ENCODE peak calls at places on chromosome 10, in nine cellular contexts. One of them, this sample, is unnamed.

GRCh38 chr10:1183033-1183396 is 126.8 kb downstream of the WDR37 start:
- DNase-seq in transverse colon: no peak
- DNase-seq in Peyer's patch: peak; percentile 27
- DNase-seq in fibroblast of pulmonary artery: no peak
- DNase-seq in fibroblast of lung: no peak
- DNase-seq in astrocyte of the spinal cord: no peak
- DNase-seq in HFF-Myc: no peak
- DNase-seq in GM12865: no peak
- DNase-seq in psoas muscle: no peak
- DNase-seq in this sample: no peak

GRCh38 chr10:77770081-77770867 is 132.7 kb upstream of the KCNMA1 start:
- DNase-seq in transverse colon: no peak
- DNase-seq in Peyer's patch: no peak
- DNase-seq in fibroblast of pulmonary artery: no peak
- DNase-seq in fibroblast of lung: no peak
- DNase-seq in astrocyte of the spinal cord: no peak
- DNase-seq in HFF-Myc: no peak
- DNase-seq in GM12865: no peak
- DNase-seq in psoas muscle: no peak
- DNase-seq in this sample: no peak

GRCh38 chr10:130511801-130512200 is 375.6 kb downstream of the GLRX3 start:
- DNase-seq in transverse colon: no peak
- DNase-seq in Peyer's patch: no peak
- DNase-seq in fibroblast of pulmonary artery: no peak
- DNase-seq in fibroblast of lung: no peak
- DNase-seq in astrocyte of the spinal cord: no peak
- DNase-seq in HFF-Myc: no peak
- DNase-seq in GM12865: no peak
- DNase-seq in psoas muscle: no peak
- DNase-seq in this sample: no peak

GRCh38 chr10:53453196-53453595 is 680.6 kb upstream of the MBL2 start:
- DNase-seq in transverse colon: no peak
- DNase-seq in Peyer's patch: no peak
- DNase-seq in fibroblast of pulmonary artery: no peak
- DNase-seq in fibroblast of lung: no peak
- DNase-seq in astrocyte of the spinal cord: no peak
- DNase-seq in HFF-Myc: no peak
- DNase-seq in GM12865: no peak
- DNase-seq in psoas muscle: no peak
- DNase-seq in this sample: no peak

GRCh38 chr10:103487396-103487708 is 6.2 kb upstream of the NEURL1 start:
- DNase-seq in transverse colon: no peak
- DNase-seq in Peyer's patch: no peak
- DNase-seq in fibroblast of pulmonary artery: no peak
- DNase-seq in fibroblast of lung: no peak
- DNase-seq in astrocyte of the spinal cord: no peak
- DNase-seq in HFF-Myc: no peak
- DNase-seq in GM12865: no peak
- DNase-seq in psoas muscle: no peak
- DNase-seq in this sample: no peak

GRCh38 chr10:83603708-83604107 is 535.6 kb upstream of the GHITM start:
- DNase-seq in transverse colon: no peak
- DNase-seq in Peyer's patch: no peak
- DNase-seq in fibroblast of pulmonary artery: peak; percentile 80
- DNase-seq in fibroblast of lung: peak; percentile 2
- DNase-seq in astrocyte of the spinal cord: peak; percentile 56
- DNase-seq in HFF-Myc: no peak
- DNase-seq in GM12865: peak; percentile 79
- DNase-seq in psoas muscle: no peak
- DNase-seq in this sample: no peak

GRCh38 chr10:18608581-18608980 is 42.8 kb downstream of the NSUN6 start:
- DNase-seq in transverse colon: no peak
- DNase-seq in Peyer's patch: no peak
- DNase-seq in fibroblast of pulmonary artery: no peak
- DNase-seq in fibroblast of lung: no peak
- DNase-seq in astrocyte of the spinal cord: no peak
- DNase-seq in HFF-Myc: no peak
- DNase-seq in GM12865: no peak
- DNase-seq in psoas muscle: no peak
- DNase-seq in this sample: no peak

GRCh38 chr10:77383861-77384553 is 253.6 kb downstream of the KCNMA1 start:
- DNase-seq in transverse colon: no peak
- DNase-seq in Peyer's patch: no peak
- DNase-seq in fibroblast of pulmonary artery: no peak
- DNase-seq in fibroblast of lung: no peak
- DNase-seq in astrocyte of the spinal cord: peak; percentile 62
- DNase-seq in HFF-Myc: no peak
- DNase-seq in GM12865: no peak
- DNase-seq in psoas muscle: no peak
- DNase-seq in this sample: no peak

GRCh38 chr10:3948843-3949242 is 163.8 kb upstream of the KLF6 start:
- DNase-seq in transverse colon: peak; percentile 63
- DNase-seq in Peyer's patch: no peak
- DNase-seq in fibroblast of pulmonary artery: peak; percentile 82
- DNase-seq in fibroblast of lung: peak; percentile 80
- DNase-seq in astrocyte of the spinal cord: peak; percentile 86
- DNase-seq in HFF-Myc: no peak
- DNase-seq in GM12865: no peak
- DNase-seq in psoas muscle: peak; percentile 21
- DNase-seq in this sample: no peak

GRCh38 chr10:86969421-86970041 is 1.2 kb downstream of the ADIRF start:
- DNase-seq in transverse colon: no peak
- DNase-seq in Peyer's patch: no peak
- DNase-seq in fibroblast of pulmonary artery: no peak
- DNase-seq in fibroblast of lung: peak; percentile 57
- DNase-seq in astrocyte of the spinal cord: peak; percentile 29
- DNase-seq in HFF-Myc: no peak
- DNase-seq in GM12865: no peak
- DNase-seq in psoas muscle: peak; percentile 38
- DNase-seq in this sample: no peak

GRCh38 chr10:110802090-110802489 is 69.6 kb upstream of the PDCD4 start:
- DNase-seq in transverse colon: no peak
- DNase-seq in Peyer's patch: no peak
- DNase-seq in fibroblast of pulmonary artery: peak; percentile 70
- DNase-seq in fibroblast of lung: peak; percentile 67
- DNase-seq in astrocyte of the spinal cord: peak; percentile 64
- DNase-seq in HFF-Myc: peak; percentile 51
- DNase-seq in GM12865: no peak
- DNase-seq in psoas muscle: no peak
- DNase-seq in this sample: peak; percentile 65

GRCh38 chr10:48763403-48763802 is 78.7 kb downstream of the WDFY4 start:
- DNase-seq in transverse colon: no peak
- DNase-seq in Peyer's patch: no peak
- DNase-seq in fibroblast of pulmonary artery: no peak
- DNase-seq in fibroblast of lung: no peak
- DNase-seq in astrocyte of the spinal cord: no peak
- DNase-seq in HFF-Myc: no peak
- DNase-seq in GM12865: no peak
- DNase-seq in psoas muscle: no peak
- DNase-seq in this sample: no peak

GRCh38 chr10:127990846-127991542 is 84.1 kb downstream of the PTPRE start:
- DNase-seq in transverse colon: no peak
- DNase-seq in Peyer's patch: no peak
- DNase-seq in fibroblast of pulmonary artery: peak; percentile 88
- DNase-seq in fibroblast of lung: peak; percentile 68
- DNase-seq in astrocyte of the spinal cord: peak; percentile 94
- DNase-seq in HFF-Myc: peak; percentile 29
- DNase-seq in GM12865: no peak
- DNase-seq in psoas muscle: no peak
- DNase-seq in this sample: peak; percentile 99
- TF ChIP-seq CTCF in transverse colon: no peak
- TF ChIP-seq CTCF in Peyer's patch: no peak
- TF ChIP-seq CTCF in fibroblast of pulmonary artery: no peak
- TF ChIP-seq CTCF in fibroblast of lung: no peak
- TF ChIP-seq CTCF in astrocyte of the spinal cord: no peak
- TF ChIP-seq CTCF in HFF-Myc: no peak
- TF ChIP-seq CTCF in GM12865: no peak
- TF ChIP-seq CTCF in psoas muscle: no peak
- TF ChIP-seq CTCF in this sample: no peak

GRCh38 chr10:113133497-113133896 is 183.4 kb downstream of the TCF7L2 start:
- DNase-seq in transverse colon: no peak
- DNase-seq in Peyer's patch: no peak
- DNase-seq in fibroblast of pulmonary artery: peak; percentile 65
- DNase-seq in fibroblast of lung: peak; percentile 61
- DNase-seq in astrocyte of the spinal cord: peak; percentile 56
- DNase-seq in HFF-Myc: no peak
- DNase-seq in GM12865: no peak
- DNase-seq in psoas muscle: no peak
- DNase-seq in this sample: no peak
- H3K4me3 ChIP-seq in transverse colon: no peak overlapping the region
- H3K4me3 ChIP-seq in Peyer's patch: no peak overlapping the region
- H3K4me3 ChIP-seq in fibroblast of pulmonary artery: no peak overlapping the region
- H3K4me3 ChIP-seq in fibroblast of lung: no peak overlapping the region
- H3K4me3 ChIP-seq in astrocyte of the spinal cord: no peak overlapping the region
- H3K4me3 ChIP-seq in HFF-Myc: no peak overlapping the region
- H3K4me3 ChIP-seq in GM12865: no peak overlapping the region
- H3K4me3 ChIP-seq in psoas muscle: no peak overlapping the region
- H3K4me3 ChIP-seq in this sample: no peak overlapping the region

GRCh38 chr10:118340486-118340885 is 1.6 kb downstream of the FAM204A start:
- DNase-seq in transverse colon: no peak
- DNase-seq in Peyer's patch: no peak
- DNase-seq in fibroblast of pulmonary artery: no peak
- DNase-seq in fibroblast of lung: no peak
- DNase-seq in astrocyte of the spinal cord: no peak
- DNase-seq in HFF-Myc: no peak
- DNase-seq in GM12865: peak; percentile 8
- DNase-seq in psoas muscle: no peak
- DNase-seq in this sample: no peak
- TF ChIP-seq CTCF in transverse colon: no peak
- TF ChIP-seq CTCF in Peyer's patch: no peak
- TF ChIP-seq CTCF in fibroblast of pulmonary artery: no peak
- TF ChIP-seq CTCF in fibroblast of lung: no peak
- TF ChIP-seq CTCF in astrocyte of the spinal cord: no peak
- TF ChIP-seq CTCF in HFF-Myc: no peak
- TF ChIP-seq CTCF in GM12865: no peak
- TF ChIP-seq CTCF in psoas muscle: no peak
- TF ChIP-seq CTCF in this sample: no peak

GRCh38 chr10:6580279-6581029 is 378 bp upstream of the PRKCQ start:
- DNase-seq in transverse colon: peak; percentile 79
- DNase-seq in Peyer's patch: peak; percentile 86
- DNase-seq in fibroblast of pulmonary artery: peak; percentile 66
- DNase-seq in fibroblast of lung: peak; percentile 64
- DNase-seq in astrocyte of the spinal cord: peak; percentile 49
- DNase-seq in HFF-Myc: no peak
- DNase-seq in GM12865: peak; percentile 68
- DNase-seq in psoas muscle: peak; percentile 83
- DNase-seq in this sample: no peak

GRCh38 chr10:6576326-6576725 is 3.8 kb downstream of the PRKCQ start:
- DNase-seq in transverse colon: no peak
- DNase-seq in Peyer's patch: no peak
- DNase-seq in fibroblast of pulmonary artery: no peak
- DNase-seq in fibroblast of lung: no peak
- DNase-seq in astrocyte of the spinal cord: no peak
- DNase-seq in HFF-Myc: no peak
- DNase-seq in GM12865: no peak
- DNase-seq in psoas muscle: no peak
- DNase-seq in this sample: no peak

GRCh38 chr10:6579904-6580278 is at the start of gene PRKCQ:
- DNase-seq in transverse colon: peak; percentile 31
- DNase-seq in Peyer's patch: no peak
- DNase-seq in fibroblast of pulmonary artery: peak; percentile 42
- DNase-seq in fibroblast of lung: peak; percentile 44
- DNase-seq in astrocyte of the spinal cord: peak; percentile 11
- DNase-seq in HFF-Myc: no peak
- DNase-seq in GM12865: no peak
- DNase-seq in psoas muscle: no peak
- DNase-seq in this sample: no peak

GRCh38 chr10:6579193-6579903 is 728 bp downstream of the PRKCQ start:
- DNase-seq in transverse colon: no peak
- DNase-seq in Peyer's patch: no peak
- DNase-seq in fibroblast of pulmonary artery: no peak
- DNase-seq in fibroblast of lung: peak; percentile 3
- DNase-seq in astrocyte of the spinal cord: peak; percentile 1
- DNase-seq in HFF-Myc: no peak
- DNase-seq in GM12865: no peak
- DNase-seq in psoas muscle: no peak
- DNase-seq in this sample: no peak

GRCh38 chr10:6578221-6579192 is 1.6 kb downstream of the PRKCQ start:
- DNase-seq in transverse colon: no peak
- DNase-seq in Peyer's patch: no peak
- DNase-seq in fibroblast of pulmonary artery: no peak
- DNase-seq in fibroblast of lung: no peak
- DNase-seq in astrocyte of the spinal cord: no peak
- DNase-seq in HFF-Myc: no peak
- DNase-seq in GM12865: no peak
- DNase-seq in psoas muscle: no peak
- DNase-seq in this sample: no peak
- H3K4me3 ChIP-seq in transverse colon: peak overlapping the region; percentile 70
- H3K4me3 ChIP-seq in Peyer's patch: peak overlapping the region; percentile 68
- H3K4me3 ChIP-seq in fibroblast of pulmonary artery: no peak overlapping the region
- H3K4me3 ChIP-seq in fibroblast of lung: no peak overlapping the region
- H3K4me3 ChIP-seq in astrocyte of the spinal cord: no peak overlapping the region
- H3K4me3 ChIP-seq in HFF-Myc: no peak overlapping the region
- H3K4me3 ChIP-seq in GM12865: no peak overlapping the region
- H3K4me3 ChIP-seq in psoas muscle: peak overlapping the region; percentile 91
- H3K4me3 ChIP-seq in this sample: peak overlapping the region; percentile 55

GRCh38 chr10:90224791-90225566 is 523.6 kb downstream of the KIF20B start:
- DNase-seq in transverse colon: no peak
- DNase-seq in Peyer's patch: no peak
- DNase-seq in fibroblast of pulmonary artery: peak; percentile 39
- DNase-seq in fibroblast of lung: peak; percentile 52
- DNase-seq in astrocyte of the spinal cord: no peak
- DNase-seq in HFF-Myc: no peak
- DNase-seq in GM12865: no peak
- DNase-seq in psoas muscle: no peak
- DNase-seq in this sample: no peak
- TF ChIP-seq CTCF in transverse colon: no peak
- TF ChIP-seq CTCF in Peyer's patch: no peak
- TF ChIP-seq CTCF in fibroblast of pulmonary artery: no peak
- TF ChIP-seq CTCF in fibroblast of lung: no peak
- TF ChIP-seq CTCF in astrocyte of the spinal cord: no peak
- TF ChIP-seq CTCF in HFF-Myc: no peak
- TF ChIP-seq CTCF in GM12865: no peak
- TF ChIP-seq CTCF in psoas muscle: no peak
- TF ChIP-seq CTCF in this sample: no peak